ENCODE peak calls at places on chromosomes 5 and 9, in eight cellular contexts. N, M, F, U, G, O, R and Z are unnamed samples.

GRCh38 chr5:67142816-67143215 is 53.8 kb downstream of the CD180 start:
- DNase-seq in U (no peak), M (no peak), R (no peak), F (no peak), N (no peak), O (no peak), G (peak; percentile 17), Z (no peak)

GRCh38 chr9:68552700-68553099 is 12.0 kb upstream of the TMEM252 start:
- DNase-seq in M (no peak), U (no peak), O (no peak), F (peak; percentile 17), N (no peak), G (no peak), R (no peak), Z (no peak)

GRCh38 chr5:53616939-53617549 is 56.6 kb downstream of the NDUFS4 start:
- DNase-seq in R (no peak), G (no peak), U (no peak), F (no peak), N (no peak), M (no peak), O (no peak), Z (no peak)

GRCh38 chr9:35423499-35423898 is 66.4 kb upstream of the RUSC2 start:
- DNase-seq in M (no peak), U (no peak), G (no peak), O (no peak), F (no peak), R (no peak), N (no peak), Z (no peak)

GRCh38 chr9:91042024-91042423 is 240.4 kb downstream of the SYK start:
- DNase-seq in M (no peak), O (no peak), F (no peak), N (no peak), U (no peak), G (no peak), R (no peak), Z (no peak)

GRCh38 chr5:159059722-159060121 is 40.0 kb downstream of the EBF1 start:
- DNase-seq in G (no peak), R (no peak), M (no peak), U (no peak), O (no peak), N (no peak), F (no peak), Z (no peak)

GRCh38 chr5:982377-983237 is 26.0 kb upstream of the NKD2 start:
- DNase-seq in G (no peak), F (no peak), M (no peak), N (no peak), U (no peak), R (no peak), O (no peak), Z (no peak)

GRCh38 chr9:107588393-107588792 is 98.8 kb upstream of the KLF4 start:
- DNase-seq in O (no peak), R (no peak), F (no peak), N (no peak), M (no peak), U (no peak), G (no peak), Z (no peak)

GRCh38 chr5:141878186-141878770 is at the start of gene PCDH1:
- DNase-seq in N (no peak), O (peak; percentile 25), R (no peak), F (peak; percentile 70), G (peak; percentile 55), M (no peak), U (no peak), Z (no peak)

GRCh38 chr5:52837068-52837467 is 49.4 kb downstream of the ITGA1 start:
- DNase-seq in N (no peak), G (no peak), M (no peak), R (no peak), F (no peak), U (no peak), O (no peak), Z (no peak)

GRCh38 chr9:137673871-137674270 is 55.1 kb downstream of the EHMT1 start:
- DNase-seq in U (no peak), O (no peak), N (no peak), F (no peak), G (no peak), M (no peak), R (no peak), Z (no peak)

GRCh38 chr5:54524704-54525103 is 7.1 kb downstream of the SNX18 start:
- DNase-seq in N (no peak), M (no peak), O (no peak), R (no peak), F (no peak), G (peak; percentile 56), U (no peak), Z (no peak)

GRCh38 chr5:116872986-116873385 is 298.4 kb upstream of the SEMA6A start:
- DNase-seq in M (no peak), G (no peak), R (no peak), O (no peak), U (no peak), N (no peak), F (no peak), Z (no peak)

GRCh38 chr5:146647656-146648199 is 131.7 kb upstream of the GPR151 start:
- DNase-seq in U (no peak), M (no peak), O (peak; percentile 72), G (no peak), F (no peak), R (no peak), N (no peak), Z (no peak)

GRCh38 chr9:83466877-83467276 is 71.3 kb downstream of the FRMD3 start:
- DNase-seq in U (no peak), O (peak; percentile 15), G (no peak), F (no peak), R (no peak), M (no peak), N (no peak), Z (no peak)

GRCh38 chr5:96881511-96882115 is 5.3 kb downstream of the ERAP2 start:
- DNase-seq in R (no peak), G (no peak), F (peak; percentile 62), O (no peak), U (no peak), N (no peak), M (no peak), Z (no peak)

GRCh38 chr5:1062761-1063568 is 48.9 kb downstream of the SLC12A7 start:
- DNase-seq in M (no peak), R (no peak), G (peak; percentile 6), N (no peak), F (no peak), O (no peak), U (no peak), Z (no peak)